ENCODE peak calls at places on chromosomes 16 and 17, in five cellular contexts. I is CD4-positive, alpha-beta T cell; G is prostate gland; P is colonic mucosa; V is CD8-positive, alpha-beta T cell. L is an unnamed sample.

GRCh38 chr17:80656590-80656989 is 112.0 kb downstream of the RPTOR start:
- DNase-seq in I (no peak), G (no peak), P (no peak), V (no peak), L (no peak)

GRCh38 chr16:72508196-72508595 is 336.2 kb upstream of the PMFBP1 start:
- DNase-seq in I (no peak), G (no peak), P (no peak), V (no peak), L (no peak)

GRCh38 chr17:81334419-81334896 is 39.4 kb upstream of the SLC38A10 start:
- DNase-seq in I (no peak), G (no peak), P (no peak), V (no peak), L (no peak)

GRCh38 chr16:4055748-4056147 is 60.5 kb downstream of the ADCY9 start:
- DNase-seq in I (no peak), G (no peak), P (no peak), V (no peak), L (no peak)

GRCh38 chr17:81460856-81461460 is 51.6 kb downstream of the ACTG1 start:
- DNase-seq in I (no peak), G (no peak), P (no peak), V (no peak), L (no peak)

GRCh38 chr16:48609453-48610023 is 442 bp downstream of the N4BP1 start:
- DNase-seq in I (peak), G (peak), P (peak), V (no peak), L (no peak)

GRCh38 chr16:23171234-23171948 is 11.2 kb upstream of the SCNN1G start:
- DNase-seq in I (no peak), G (no peak), P (no peak), V (no peak), L (no peak)

GRCh38 chr16:11632455-11632921 is 35.8 kb upstream of the SNN start:
- DNase-seq in I (no peak), G (no peak), P (peak), V (no peak), L (no peak)

GRCh38 chr17:57566724-57567123 is 178.4 kb downstream of the CCDC182 start:
- DNase-seq in I (no peak), G (no peak), P (no peak), V (no peak), L (no peak)

GRCh38 chr17:74744714-74745547 is 3.5 kb upstream of the NHERF1 start:
- DNase-seq in I (peak), G (peak), P (peak), V (peak), L (peak)

GRCh38 chr17:29931253-29931932 is 1.4 kb upstream of the SSH2 start:
- DNase-seq in I (peak), G (peak), P (peak), V (peak), L (peak)

GRCh38 chr17:31329221-31329620 is 7.8 kb upstream of the EVI2A start:
- DNase-seq in I (no peak), G (no peak), P (no peak), V (no peak), L (no peak)

GRCh38 chr16:29840240-29840639 is 20.0 kb downstream of the MVP start:
- DNase-seq in I (no peak), G (no peak), P (no peak), V (no peak), L (no peak)

GRCh38 chr16:54066451-54067056 is 220.0 kb downstream of the IRX3 start:
- DNase-seq in I (no peak), G (no peak), P (no peak), V (no peak), L (no peak)

GRCh38 chr17:17941015-17941414 is 31.2 kb downstream of the TOM1L2 start:
- DNase-seq in I (no peak), G (no peak), P (no peak), V (no peak), L (no peak)

GRCh38 chr17:79850571-79851460 is 11.6 kb upstream of the CBX4 start:
- DNase-seq in I (no peak), G (no peak), P (no peak), V (no peak), L (no peak)

GRCh38 chr16:83744521-83744981 is 63.2 kb upstream of the HSBP1 start:
- DNase-seq in I (no peak), G (no peak), P (no peak), V (no peak), L (peak)

GRCh38 chr16:75306102-75306762 is 54.8 kb upstream of the BCAR1 start:
- DNase-seq in I (no peak), G (peak), P (peak), V (no peak), L (no peak)

GRCh38 chr16:68072038-68072695 is 13.0 kb upstream of the NFATC3 start:
- DNase-seq in I (no peak), G (peak), P (peak), V (no peak), L (no peak)
- TF ChIP-seq CTCF in I (no peak), G (no peak), P (no peak), V (no peak), L (no peak)

GRCh38 chr16:46650224-46650623 is 29.0 kb upstream of the SHCBP1 start:
- DNase-seq in I (no peak), G (no peak), P (no peak), V (no peak), L (no peak)

GRCh38 chr16:46649571-46649970 is 28.4 kb upstream of the SHCBP1 start:
- DNase-seq in I (no peak), G (no peak), P (peak), V (no peak), L (no peak)

GRCh38 chr16:46651305-46651704 is 30.1 kb upstream of the SHCBP1 start:
- DNase-seq in I (no peak), G (no peak), P (no peak), V (no peak), L (no peak)

GRCh38 chr16:46648656-46649055 is 27.5 kb upstream of the SHCBP1 start:
- DNase-seq in I (no peak), G (no peak), P (no peak), V (no peak), L (no peak)
- TF ChIP-seq CTCF in I (no peak), G (no peak), P (no peak), V (no peak), L (no peak)

GRCh38 chr16:81995651-81996050 is 15.6 kb downstream of the SDR42E1 start:
- DNase-seq in I (no peak), G (no peak), P (no peak), V (no peak), L (no peak)
- TF ChIP-seq CTCF in I (no peak), G (no peak), P (no peak), V (no peak), L (no peak)

DNA sequence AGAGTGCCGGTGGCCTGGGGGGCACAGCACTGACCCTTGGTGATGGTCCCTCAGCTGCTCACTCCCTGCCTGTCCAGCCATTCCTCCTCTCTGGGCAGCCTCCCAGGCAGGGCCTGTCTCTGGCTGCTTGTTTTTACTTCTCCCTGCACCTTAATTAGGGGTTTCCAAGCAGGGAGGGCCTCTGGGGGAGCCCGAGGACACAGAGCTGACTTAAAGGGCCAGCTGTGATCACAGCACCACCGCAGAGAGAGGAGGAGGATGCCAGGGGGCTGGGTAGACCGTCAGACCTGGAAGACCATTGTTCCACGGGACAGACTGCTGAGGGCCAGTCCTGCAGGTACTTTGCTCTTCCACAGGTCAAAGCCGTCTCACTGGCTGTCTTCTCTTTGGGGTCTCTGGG is 1.2 kb upstream of the DPH1 start:
- DNase-seq in I (no peak), G (no peak), P (no peak), V (no peak), L (no peak)
- TF ChIP-seq CTCF in I (no peak), G (no peak), P (no peak), V (no peak), L (no peak)

GRCh38 chr17:59178266-59178665 is 22.7 kb downstream of the PRR11 start:
- DNase-seq in I (no peak), G (no peak), P (no peak), V (no peak), L (no peak)
- TF ChIP-seq CTCF in I (no peak), G (no peak), P (no peak), V (no peak), L (no peak)

GRCh38 chr16:66167564-66168291 is 198.8 kb upstream of the CDH5 start:
- DNase-seq in I (no peak), G (no peak), P (no peak), V (no peak), L (no peak)
- TF ChIP-seq CTCF in I (no peak), G (no peak), P (no peak), V (no peak), L (no peak)

GRCh38 chr16:35533683-35534082 is 2074.3 kb downstream of the TP53TG3F start:
- DNase-seq in I (no peak), G (no peak), P (no peak), V (no peak), L (no peak)
- TF ChIP-seq CTCF in I (no peak), G (no peak), P (no peak), V (no peak), L (no peak)

DNA sequence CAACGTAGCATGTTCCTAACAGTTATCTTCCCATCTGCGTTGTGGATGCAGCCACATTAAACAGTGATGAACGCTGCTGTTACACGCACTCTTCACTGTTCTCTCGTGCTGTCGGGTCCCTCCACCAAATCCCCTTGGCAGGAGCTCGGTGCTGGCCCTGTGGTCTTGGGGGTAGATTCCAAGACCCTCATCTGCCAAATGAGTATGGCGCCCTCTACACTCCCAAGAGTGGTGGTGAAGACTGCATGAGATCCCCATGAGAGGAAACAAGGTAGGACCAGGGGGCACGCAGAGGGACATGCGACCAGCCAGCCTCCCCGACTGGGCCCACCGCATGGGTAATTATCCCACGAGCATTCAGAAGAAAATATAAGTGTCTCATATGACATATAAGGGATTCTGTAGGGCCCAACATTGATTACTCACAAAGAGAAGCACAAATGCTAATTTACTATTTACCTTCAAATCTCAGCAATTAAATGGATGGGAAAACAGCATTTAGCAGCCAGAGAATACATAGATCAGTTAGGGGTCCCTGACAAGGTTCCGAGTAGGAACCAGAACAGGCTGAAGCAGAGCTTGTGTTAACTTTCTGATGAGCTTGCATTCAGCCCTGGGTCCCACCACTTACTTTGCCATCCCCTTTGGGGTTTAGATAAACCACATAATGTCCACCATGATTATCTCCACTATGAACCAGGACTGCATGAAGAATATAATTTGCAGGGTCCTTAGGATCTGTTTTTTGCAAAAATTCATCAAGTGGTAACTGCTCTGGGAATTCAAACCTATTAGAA is 23.8 kb downstream of the LITAFD start:
- DNase-seq in I (no peak), G (no peak), P (no peak), V (no peak), L (no peak)
- TF ChIP-seq CTCF in I (no peak), G (no peak), P (no peak), V (no peak), L (no peak)

DNA sequence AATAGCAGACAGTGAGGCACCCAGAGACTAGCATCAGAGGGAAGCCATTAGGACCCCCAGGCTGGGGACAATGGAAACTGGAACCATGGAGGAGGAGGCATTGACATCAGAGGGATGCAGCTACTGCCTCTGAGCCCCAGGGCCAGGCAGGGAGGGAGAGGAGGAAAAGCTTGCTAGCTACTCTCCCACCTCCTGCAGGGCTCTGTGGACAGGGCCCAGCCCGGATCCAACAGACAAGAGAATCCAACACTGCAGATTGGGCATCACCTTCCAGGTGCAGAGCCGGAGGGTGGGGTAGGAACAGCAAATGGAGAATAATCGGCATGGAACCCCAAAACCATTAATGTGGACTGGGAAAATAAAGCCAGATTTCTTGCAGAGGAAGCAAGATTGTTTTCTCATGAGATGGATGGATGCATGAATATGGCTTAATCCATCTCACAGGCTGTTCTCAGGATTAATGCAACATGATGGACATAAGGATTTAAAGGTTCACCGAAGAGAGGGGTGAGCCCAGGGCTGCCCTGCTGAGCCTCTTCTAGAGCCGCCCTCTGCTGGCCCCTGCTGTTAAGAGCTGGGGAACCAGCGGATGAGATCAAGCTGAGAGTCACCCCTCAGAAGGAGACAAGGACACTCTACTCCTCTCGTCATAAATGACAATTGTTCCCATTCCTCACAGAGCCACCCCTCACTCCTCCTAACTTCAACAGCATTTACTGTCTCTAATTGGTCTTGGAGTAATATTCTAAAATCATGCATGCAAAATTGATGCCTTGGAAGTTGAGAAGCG is 48.8 kb downstream of the DNAH3 start:
- DNase-seq in I (peak), G (no peak), P (no peak), V (no peak), L (no peak)
- TF ChIP-seq CTCF in I (peak), G (no peak), P (no peak), V (peak), L (no peak)